ENCODE peak calls at places on chromosomes 12 and 14, in six cellular contexts. U, M, Q, W, F and I are unnamed samples.

GRCh38 chr12:32116897-32117296 is 10.2 kb downstream of the BICD1 start:
- DNase-seq in F (no peak), Q (no peak), M (no peak), W (no peak), U (no peak), I (no peak)

GRCh38 chr12:110035534-110036104 is 12.7 kb downstream of the C12orf76 start:
- DNase-seq in F (no peak), M (no peak), W (no peak), U (no peak), Q (no peak), I (no peak)

GRCh38 chr14:23183479-23183878 is at the start of gene SLC7A8:
- DNase-seq in M (peak), Q (peak), F (peak), W (peak), U (peak), I (peak)

GRCh38 chr14:104362761-104363605 is 216.6 kb upstream of the C14orf180 start:
- DNase-seq in M (no peak), U (no peak), F (no peak), W (no peak), Q (peak), I (no peak)

GRCh38 chr12:131098178-131098981 is 144.7 kb downstream of the ADGRD1 start:
- DNase-seq in W (no peak), M (no peak), F (no peak), Q (peak), U (no peak), I (no peak)

GRCh38 chr14:61661471-61661988 is 33.8 kb upstream of the HIF1A start:
- DNase-seq in F (no peak), U (no peak), W (no peak), Q (no peak), M (no peak), I (no peak)

GRCh38 chr12:64625243-64626077 is 15.2 kb downstream of the RASSF3 start:
- DNase-seq in W (no peak), Q (no peak), F (peak), M (no peak), U (no peak), I (peak)

GRCh38 chr12:41289461-41289860 is 101.3 kb downstream of the PDZRN4 start:
- DNase-seq in Q (no peak), W (no peak), M (no peak), F (no peak), U (no peak), I (no peak)

GRCh38 chr12:133130808-133131128 is 341 bp downstream of the ZNF10 start:
- DNase-seq in F (no peak), U (no peak), W (no peak), Q (peak), M (no peak), I (no peak)

GRCh38 chr12:2163172-2163927 is 110.6 kb downstream of the CACNA1C start:
- DNase-seq in Q (no peak), U (no peak), F (no peak), W (no peak), M (no peak), I (peak)

GRCh38 chr12:131828671-131829350 is 618 bp downstream of the MMP17 start:
- DNase-seq in F (peak), U (no peak), W (no peak), M (no peak), Q (no peak), I (no peak)

GRCh38 chr12:105100207-105100985 is 7.1 kb upstream of the WASHC4 start:
- DNase-seq in F (no peak), U (no peak), Q (no peak), W (no peak), M (no peak), I (no peak)

GRCh38 chr14:103684871-103685270 is 30.4 kb downstream of the XRCC3 start:
- DNase-seq in Q (no peak), U (no peak), W (no peak), M (no peak), F (no peak), I (peak)

GRCh38 chr14:69234106-69234505 is 25.9 kb upstream of the GALNT16 start:
- DNase-seq in W (no peak), F (no peak), M (no peak), Q (no peak), U (no peak), I (no peak)

GRCh38 chr12:60072911-60073310 is 477.1 kb downstream of the SLC16A7 start:
- DNase-seq in U (no peak), Q (no peak), W (no peak), M (no peak), F (no peak), I (no peak)

GRCh38 chr12:120261951-120262851 is 3.3 kb downstream of the PXN start:
- DNase-seq in F (no peak), Q (no peak), M (no peak), U (no peak), W (no peak), I (no peak)

GRCh38 chr12:26614217-26614616 is 218.8 kb downstream of the ITPR2 start:
- DNase-seq in W (no peak), Q (peak), F (peak), M (no peak), U (no peak), I (peak)

GRCh38 chr14:69685217-69685616 is 73.8 kb downstream of the SUSD6 start:
- DNase-seq in U (no peak), W (no peak), F (no peak), Q (no peak), M (no peak), I (peak)

GRCh38 chr12:10365716-10366433 is 24.0 kb downstream of the KLRK1 start:
- DNase-seq in M (peak), F (no peak), U (no peak), Q (no peak), W (peak), I (peak)

GRCh38 chr14:77961853-77962580 is 162.1 kb downstream of the ADCK1 start:
- DNase-seq in M (no peak), W (no peak), F (no peak), U (no peak), Q (no peak), I (no peak)

GRCh38 chr12:138171-138897 is 71.8 kb downstream of the IQSEC3 start:
- DNase-seq in M (no peak), U (no peak), F (no peak), Q (no peak), W (no peak), I (no peak)